ENCODE peak calls at places on chromosomes 16 and 17, in four cellular contexts. V is mesendoderm, M is WERI-Rb-1, Z is GM06990. H is an unnamed sample.

GRCh38 chr16:77834600-77834963 is 46.2 kb downstream of the VAT1L start:
- DNase-seq in M (no peak), Z (no peak), V (peak; percentile 94), H (no peak)

GRCh38 chr16:89322381-89323119 is 105.0 kb downstream of the ZNF778 start:
- DNase-seq in V (peak; percentile 95), Z (no peak), M (no peak), H (peak; percentile 82)

GRCh38 chr16:73996624-73997339 is 299.8 kb upstream of the PSMD7 start:
- DNase-seq in V (no peak), Z (no peak), M (no peak), H (no peak)

GRCh38 chr17:47164263-47164662 is 24.8 kb downstream of the CDC27 start:
- DNase-seq in Z (no peak), V (no peak), M (no peak), H (no peak)

GRCh38 chr16:31200821-31201510 is 1.6 kb downstream of the PYCARD start:
- DNase-seq in V (peak; percentile 70), M (no peak), Z (no peak), H (peak; percentile 34)

GRCh38 chr17:31550389-31551056 is 159.0 kb downstream of the RAB11FIP4 start:
- DNase-seq in V (no peak), Z (no peak), M (no peak), H (no peak)

GRCh38 chr17:14731591-14731990 is 430.7 kb downstream of the HS3ST3B1 start:
- DNase-seq in V (peak; percentile 27), M (no peak), Z (no peak), H (no peak)

GRCh38 chr16:240559-240958 is 5.9 kb downstream of the FAM234A start:
- DNase-seq in Z (no peak), V (no peak), M (no peak), H (no peak)

GRCh38 chr16:6375471-6376075 is 957.1 kb upstream of the RBFOX1 start:
- DNase-seq in M (no peak), Z (no peak), V (peak; percentile 34), H (no peak)

GRCh38 chr17:1718362-1719165 is 5.9 kb upstream of the WDR81 start:
- DNase-seq in M (no peak), Z (no peak), V (no peak), H (no peak)

GRCh38 chr16:68116256-68116853 is 31.2 kb downstream of the NFATC3 start:
- DNase-seq in V (no peak), M (no peak), Z (no peak), H (no peak)

GRCh38 chr16:81265658-81266451 is 27.4 kb downstream of the BCO1 start:
- DNase-seq in M (no peak), Z (no peak), V (no peak), H (peak; percentile 55)

GRCh38 chr17:66543526-66543925 is 241.1 kb downstream of the PRKCA start:
- DNase-seq in V (no peak), Z (no peak), M (no peak), H (no peak)

GRCh38 chr16:61233718-61234117 is 802.5 kb downstream of the CDH8 start:
- DNase-seq in Z (no peak), V (no peak), M (no peak), H (no peak)

GRCh38 chr17:75325827-75326586 is 36.8 kb upstream of the SLC25A19 start:
- DNase-seq in Z (no peak), V (peak; percentile 51), M (no peak), H (no peak)

GRCh38 chr17:45172541-45173286 is 11.0 kb downstream of the HEXIM2 start:
- DNase-seq in M (peak; percentile 60), V (peak; percentile 80), Z (peak; percentile 65), H (peak; percentile 99)

GRCh38 chr17:76868669-76869208 is 535 bp downstream of the MGAT5B start:
- DNase-seq in M (no peak), Z (no peak), V (no peak), H (peak; percentile 42)

GRCh38 chr16:52251495-52251894 is 295.4 kb downstream of the TOX3 start:
- DNase-seq in Z (no peak), V (no peak), M (no peak), H (no peak)

GRCh38 chr16:88479795-88480760 is 27.0 kb downstream of the ZFPM1 start:
- DNase-seq in V (no peak), Z (no peak), M (no peak), H (no peak)

GRCh38 chr16:53745126-53745525 is 41.2 kb downstream of the FTO start:
- DNase-seq in M (no peak), V (peak; percentile 29), Z (no peak), H (peak; percentile 86)

GRCh38 chr16:19008770-19009169 is 25.0 kb downstream of the TMC7 start:
- DNase-seq in Z (no peak), V (no peak), M (no peak), H (no peak)

GRCh38 chr17:57940217-57940616 is 15.0 kb downstream of the CUEDC1 start:
- DNase-seq in Z (no peak), V (no peak), M (peak; percentile 53), H (no peak)

GRCh38 chr16:56728027-56728426 is 1.9 kb upstream of the NUP93 start:
- DNase-seq in V (no peak), M (no peak), Z (no peak), H (no peak)

GRCh38 chr16:56295739-56296527 is 104.6 kb downstream of the GNAO1 start:
- DNase-seq in V (no peak), Z (no peak), M (no peak), H (no peak)

GRCh38 chr17:4004517-4005295 is 40.5 kb upstream of the ATP2A3 start:
- DNase-seq in Z (peak; percentile 62), V (peak; percentile 82), M (peak; percentile 61), H (no peak)

GRCh38 chr17:39683295-39683939 is 4.4 kb downstream of the PGAP3 start:
- DNase-seq in Z (no peak), M (no peak), V (no peak), H (no peak)

GRCh38 chr17:66313995-66314659 is 11.7 kb downstream of the PRKCA start:
- DNase-seq in Z (no peak), M (no peak), V (no peak), H (no peak)

GRCh38 chr17:42775534-42776098 is 2.4 kb downstream of the VPS25 start:
- DNase-seq in Z (no peak), M (no peak), V (peak; percentile 33), H (no peak)

GRCh38 chr17:75875182-75875939 is 3.0 kb downstream of the TRIM47 start:
- DNase-seq in V (no peak), Z (no peak), M (no peak), H (no peak)

DNA sequence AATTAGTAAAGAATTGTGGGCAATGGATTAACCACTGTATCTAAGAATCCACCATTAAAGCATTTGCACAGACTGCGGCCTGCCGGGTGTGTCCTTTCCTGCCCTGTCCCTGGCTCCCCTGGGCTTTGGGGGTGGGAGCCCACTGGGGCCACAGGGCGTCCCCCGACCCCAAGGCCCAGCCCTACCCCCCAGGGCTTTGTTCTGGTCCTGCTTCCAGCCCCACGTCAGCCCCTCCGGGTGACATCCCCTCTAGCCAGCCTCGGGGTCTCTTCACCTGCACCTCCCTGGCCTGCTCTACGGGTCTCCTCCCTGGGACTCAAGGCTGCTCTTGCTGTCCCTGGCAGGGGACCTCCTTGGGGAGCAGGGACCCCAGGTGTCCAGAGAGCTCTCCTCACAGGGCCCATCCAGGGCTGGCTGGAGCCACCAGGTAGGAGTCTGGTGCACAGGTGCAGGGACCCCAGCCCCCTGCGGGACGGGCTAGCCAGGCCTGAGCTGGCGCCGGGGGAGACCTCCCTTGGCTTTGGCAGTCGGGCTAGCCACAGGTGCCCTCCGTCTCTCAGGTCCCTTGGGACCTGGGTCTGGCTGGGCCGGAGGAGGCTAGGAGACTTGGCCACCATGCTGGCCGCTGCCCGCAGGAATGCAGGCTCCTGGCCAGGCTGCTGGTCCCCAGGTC is 6.4 kb upstream of the BAIAP3 start:
- DNase-seq in Z (no peak), M (no peak), V (no peak), H (no peak)
- H3K27me3 ChIP-seq in Z (no peaks in the 10 kb centered on the region), M (peaks cover 12% of the 10 kb centered on the region), V (no peaks in the 10 kb centered on the region), H (peaks cover 8% of the 10 kb centered on the region)

DNA sequence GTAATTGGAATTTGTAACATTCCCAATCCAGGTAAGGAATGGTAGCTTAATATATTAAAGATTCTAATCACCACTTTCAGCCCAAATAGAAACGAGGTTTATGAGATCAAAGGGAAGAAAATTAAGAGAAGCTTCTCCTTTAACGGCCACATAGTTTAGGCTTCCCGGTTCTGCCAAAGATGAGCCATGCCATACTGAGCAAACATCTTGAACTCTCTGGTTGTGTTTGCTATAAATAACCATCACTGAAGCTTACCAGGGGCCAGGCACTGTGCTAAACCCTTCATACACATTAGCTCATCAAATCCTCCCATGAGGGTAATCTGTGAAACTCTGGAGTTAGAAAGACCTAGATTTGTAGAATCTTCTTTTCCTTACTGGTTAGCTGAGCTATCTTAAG is 2.8 kb downstream of the MYH11 start:
- DNase-seq in M (no peak), V (no peak), Z (no peak), H (no peak)
- H3K27me3 ChIP-seq in M (peaks cover 29% of the 10 kb centered on the region), V (peaks cover 19% of the 10 kb centered on the region), Z (peaks cover 3% of the 10 kb centered on the region), H (peaks cover 21% of the 10 kb centered on the region)

GRCh38 chr17:63476494-63476856 is 386 bp upstream of the ACE start:
- DNase-seq in Z (no peak), M (peak; percentile 90), V (peak; percentile 64), H (no peak)
- H3K27me3 ChIP-seq in Z (peaks cover 3% of the 10 kb centered on the region), M (no peaks in the 10 kb centered on the region), V (no peaks in the 10 kb centered on the region), H (peaks cover 11% of the 10 kb centered on the region)

GRCh38 chr17:38572665-38573365 is 32.9 kb downstream of the SRCIN1 start:
- DNase-seq in V (peak; percentile 91), M (peak; percentile 48), Z (no peak), H (no peak)
- H3K27me3 ChIP-seq in V (peaks cover 53% of the 10 kb centered on the region), M (no peaks in the 10 kb centered on the region), Z (peaks cover 10% of the 10 kb centered on the region), H (no peaks in the 10 kb centered on the region)

DNA sequence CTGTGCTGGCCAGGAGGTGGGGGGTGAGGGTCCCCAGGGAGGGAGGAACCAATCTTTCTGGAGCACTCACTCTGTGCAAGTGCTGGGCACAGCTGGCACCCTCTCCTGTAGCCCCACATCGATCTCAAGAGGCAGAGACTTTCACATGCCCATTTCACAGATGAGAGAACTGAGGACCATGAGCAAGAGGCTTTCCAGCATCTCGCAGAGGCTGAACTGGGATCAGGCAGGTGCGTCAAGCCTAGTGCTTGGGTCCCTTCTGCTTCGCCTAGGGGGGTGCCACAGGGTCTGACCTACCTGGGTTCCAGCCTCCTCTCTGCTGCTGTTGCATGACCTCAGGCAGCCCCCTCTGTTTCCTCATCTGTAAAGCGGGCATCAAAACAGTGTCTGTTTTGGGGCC is 1.3 kb upstream of the WFDC1 start:
- DNase-seq in Z (no peak), M (no peak), V (no peak), H (no peak)
- H3K27me3 ChIP-seq in Z (no peaks in the 10 kb centered on the region), M (no peaks in the 10 kb centered on the region), V (no peaks in the 10 kb centered on the region), H (no peaks in the 10 kb centered on the region)

GRCh38 chr17:80185968-80186367 is 16.1 kb downstream of the CARD14 start:
- DNase-seq in V (no peak), Z (no peak), M (no peak), H (no peak)

GRCh38 chr17:80183581-80184422 is 14.0 kb downstream of the CARD14 start:
- DNase-seq in V (no peak), Z (no peak), M (no peak), H (no peak)

GRCh38 chr17:80182118-80182844 is 12.5 kb downstream of the CARD14 start:
- DNase-seq in M (no peak), Z (no peak), V (no peak), H (no peak)

GRCh38 chr17:80182845-80183223 is 13.0 kb downstream of the CARD14 start:
- DNase-seq in M (no peak), V (no peak), Z (no peak), H (no peak)

GRCh38 chr17:80184423-80184714 is 14.5 kb downstream of the CARD14 start:
- DNase-seq in M (no peak), Z (no peak), V (no peak), H (no peak)
- H3K27me3 ChIP-seq in M (no peaks in the 10 kb centered on the region), Z (no peaks in the 10 kb centered on the region), V (no peaks in the 10 kb centered on the region), H (no peaks in the 10 kb centered on the region)

GRCh38 chr17:73957564-73957963 is 245.9 kb upstream of the RPL38 start:
- DNase-seq in Z (no peak), V (peak; percentile 44), M (peak; percentile 51), H (no peak)
- H3K27me3 ChIP-seq in Z (no peaks in the 10 kb centered on the region), V (no peaks in the 10 kb centered on the region), M (no peaks in the 10 kb centered on the region), H (peaks cover 8% of the 10 kb centered on the region)

H was measured in MG63.